ENCODE peak calls at places on chromosomes 16 and 17, in ten cellular contexts. W, H, N, S, B, V, C, R, O and D are unnamed samples.

GRCh38 chr17:57342963-57343589 is 86.8 kb downstream of the MSI2 start:
- DNase-seq in W (no peak), H (no peak), N (no peak), S (no peak), B (no peak), V (no peak), C (no peak), R (no peak), O (no peak), D (no peak)

GRCh38 chr17:34176440-34176839 is 78.6 kb upstream of the CCL2 start:
- DNase-seq in W (no peak), H (no peak), N (no peak), S (no peak), B (no peak), V (no peak), C (no peak), R (no peak), O (no peak), D (no peak)

GRCh38 chr17:30376621-30377452 is 1.9 kb upstream of the CPD start:
- DNase-seq in W (peak), H (no peak), N (peak), S (no peak), B (peak), V (no peak), C (no peak), R (no peak), O (no peak), D (peak)

GRCh38 chr16:17828012-17828411 is 357.3 kb upstream of the XYLT1 start:
- DNase-seq in W (no peak), H (no peak), N (peak), S (no peak), B (peak), V (no peak), C (no peak), R (no peak), O (no peak), D (no peak)

GRCh38 chr16:23182675-23183485 is at the start of gene SCNN1G:
- DNase-seq in W (peak), H (peak), N (no peak), S (no peak), B (no peak), V (no peak), C (no peak), R (no peak), O (peak), D (no peak)

GRCh38 chr17:57727776-57728175 is 17.3 kb downstream of the CCDC182 start:
- DNase-seq in W (no peak), H (no peak), N (no peak), S (no peak), B (no peak), V (no peak), C (no peak), R (no peak), O (no peak), D (no peak)

GRCh38 chr16:9820481-9821246 is 361.6 kb downstream of the GRIN2A start:
- DNase-seq in W (no peak), H (no peak), N (no peak), S (no peak), B (no peak), V (no peak), C (no peak), R (no peak), O (no peak), D (no peak)

GRCh38 chr16:11526921-11527320 is 59.8 kb downstream of the LITAF start:
- DNase-seq in W (no peak), H (no peak), N (no peak), S (no peak), B (no peak), V (no peak), C (no peak), R (no peak), O (no peak), D (no peak)

GRCh38 chr17:40534431-40535189 is 30.7 kb downstream of the CCR7 start:
- DNase-seq in W (no peak), H (no peak), N (peak), S (no peak), B (no peak), V (peak), C (no peak), R (no peak), O (no peak), D (no peak)

GRCh38 chr17:49691086-49691676 is 13.3 kb upstream of the SPOP start:
- DNase-seq in W (no peak), H (no peak), N (no peak), S (no peak), B (no peak), V (peak), C (peak), R (no peak), O (no peak), D (no peak)

DNA sequence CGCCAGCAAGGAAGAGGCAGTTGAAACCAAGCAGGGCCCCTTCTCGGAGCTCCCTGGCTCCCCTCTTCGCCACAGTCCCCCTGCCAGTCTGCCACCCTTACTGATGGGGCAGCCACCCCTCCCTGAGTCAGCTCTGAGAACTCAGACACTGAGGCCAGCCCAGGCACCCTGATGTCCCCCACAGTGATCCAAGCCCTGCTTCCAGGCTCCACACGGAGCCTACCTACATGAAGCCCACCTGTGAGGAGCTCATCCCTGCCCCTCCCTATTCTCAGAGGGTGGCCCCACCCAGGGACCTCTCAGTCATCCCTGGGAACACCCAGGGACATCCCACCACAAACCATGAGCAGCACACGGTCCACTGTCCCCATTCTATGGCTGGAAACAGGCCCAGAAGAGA is 8.9 kb downstream of the CNGB1 start:
- DNase-seq in W (no peak), H (no peak), N (no peak), S (no peak), B (no peak), V (no peak), C (no peak), R (no peak), O (no peak), D (no peak)
- H3K4me3 ChIP-seq in W (no peak), H (no peak), N (no peak), S (no peak), B (no peak), V (no peak), C (no peak), R (no peak), O (no peak), D (no peak)

GRCh38 chr16:70770291-70770967 is 30.5 kb downstream of the VAC14 start:
- DNase-seq in W (no peak), H (no peak), N (peak), S (no peak), B (no peak), V (no peak), C (no peak), R (no peak), O (peak), D (no peak)
- TF ChIP-seq CTCF in W (no peak), H (no peak), N (no peak), S (no peak), B (no peak), V (no peak), C (no peak), R (no peak), O (no peak), D (no peak)

DNA sequence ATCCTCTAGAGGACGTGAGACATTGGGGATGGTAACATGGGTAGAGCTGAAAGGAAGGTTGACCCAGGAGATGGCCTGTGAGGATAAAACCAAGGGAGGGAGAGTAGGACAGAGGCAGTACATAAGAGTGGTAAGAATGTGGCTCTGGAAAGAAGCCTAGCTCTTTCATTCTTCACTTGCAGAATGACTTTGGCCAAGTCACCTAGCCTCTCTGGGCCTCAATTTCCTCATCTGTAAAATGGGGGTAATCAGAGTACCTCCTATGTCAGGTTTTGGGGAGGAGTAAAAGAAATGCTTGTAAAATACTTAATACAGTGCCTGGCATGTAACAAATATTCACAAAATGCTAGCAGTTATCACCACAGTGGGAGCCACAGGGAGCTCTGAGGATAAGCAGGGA is 6.9 kb downstream of the KDM6B start:
- DNase-seq in W (no peak), H (no peak), N (no peak), S (no peak), B (no peak), V (no peak), C (no peak), R (no peak), O (no peak), D (no peak)
- H3K4me3 ChIP-seq in W (no peak), H (no peak), N (peak), S (peak), B (peak), V (peak), C (peak), R (no peak), O (peak), D (peak)

DNA sequence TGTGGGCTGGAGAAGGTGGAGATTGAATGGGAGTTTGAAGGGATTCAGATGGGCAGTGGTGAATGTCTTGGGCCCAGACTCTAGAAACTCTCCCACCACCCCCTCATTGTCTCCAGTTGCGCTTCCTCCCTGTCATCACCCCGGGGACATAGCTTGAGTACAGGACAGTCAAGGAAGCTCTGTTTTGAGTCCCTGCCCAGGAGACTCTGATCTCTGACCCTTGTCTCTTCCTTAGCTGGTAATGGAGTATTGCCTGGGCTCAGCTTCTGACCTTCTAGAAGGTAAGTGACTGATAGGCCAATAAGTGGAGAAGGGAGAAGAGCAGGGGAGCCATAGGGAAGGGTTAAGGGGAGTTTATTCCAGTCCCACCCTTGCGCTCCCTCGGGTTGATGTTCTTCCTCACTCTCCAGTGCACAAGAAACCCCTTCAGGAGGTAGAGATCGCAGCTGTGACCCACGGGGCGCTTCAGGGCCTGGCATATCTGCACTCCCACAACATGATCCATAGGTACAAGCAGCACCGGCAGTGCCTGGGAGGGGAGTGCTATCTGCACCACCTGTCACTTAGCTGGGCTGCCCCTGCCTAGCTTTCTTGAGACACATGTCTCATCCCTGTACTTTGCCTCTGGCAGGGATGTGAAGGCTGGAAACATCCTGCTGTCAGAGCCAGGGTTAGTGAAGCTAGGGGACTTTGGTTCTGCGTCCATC is 5.0 kb downstream of the TAOK2 start:
- DNase-seq in W (no peak), H (no peak), N (no peak), S (no peak), B (no peak), V (no peak), C (no peak), R (no peak), O (no peak), D (no peak)
- TF ChIP-seq CTCF in W (no peak), H (no peak), N (no peak), S (no peak), B (no peak), V (no peak), C (no peak), R (no peak), O (no peak), D (no peak)

DNA sequence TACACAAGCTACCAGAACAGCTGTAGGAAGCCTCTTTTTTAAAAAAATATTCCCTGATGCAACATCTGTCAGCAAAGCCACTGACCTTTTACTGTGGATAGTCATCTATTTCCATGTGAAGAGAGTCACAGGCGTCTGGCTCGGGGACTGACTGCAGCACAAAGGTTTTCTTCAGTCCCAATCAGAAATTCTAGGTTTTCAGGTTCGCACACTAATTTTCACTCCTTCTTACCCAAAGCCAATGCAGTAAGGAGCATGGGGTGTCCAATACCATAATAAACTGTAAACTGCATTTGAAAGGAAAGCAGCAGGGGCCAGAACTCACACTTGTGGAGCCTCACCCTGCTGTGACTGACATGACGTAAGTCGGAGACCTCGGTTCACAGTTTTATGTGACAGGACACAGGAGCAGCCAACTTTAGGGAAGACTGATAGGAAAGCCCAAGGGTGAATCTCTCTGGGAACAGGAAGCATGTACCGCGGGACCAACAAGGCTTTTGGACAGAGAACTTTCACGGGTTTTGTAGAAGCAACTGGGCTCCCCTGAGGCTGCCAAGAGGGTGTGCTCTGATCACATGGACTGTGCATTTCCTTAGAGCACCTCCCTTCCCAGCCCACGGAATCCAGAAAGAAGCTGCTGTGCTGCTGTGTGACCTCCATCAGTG is 9.1 kb upstream of the TMEM100 start:
- DNase-seq in W (peak), H (peak), N (no peak), S (no peak), B (no peak), V (peak), C (peak), R (no peak), O (no peak), D (no peak)
- H3K4me3 ChIP-seq in W (no peak), H (peak), N (no peak), S (no peak), B (no peak), V (peak), C (no peak), R (no peak), O (no peak), D (no peak)

GRCh38 chr17:68318103-68318991 is 27.1 kb downstream of the ARSG start:
- DNase-seq in W (peak), H (no peak), N (peak), S (peak), B (no peak), V (no peak), C (no peak), R (peak), O (no peak), D (no peak)
- TF ChIP-seq CTCF in W (no peak), H (no peak), N (no peak), S (no peak), B (no peak), V (no peak), C (no peak), R (no peak), O (no peak), D (no peak)

GRCh38 chr16:70523621-70524405 is at the start of gene SF3B3:
- DNase-seq in W (peak), H (no peak), N (peak), S (no peak), B (no peak), V (peak), C (peak), R (peak), O (peak), D (no peak)

GRCh38 chr16:70523013-70523620 is at the start of gene COG4:
- DNase-seq in W (peak), H (peak), N (peak), S (peak), B (no peak), V (peak), C (peak), R (peak), O (peak), D (no peak)

GRCh38 chr16:70529051-70529777 is 5.6 kb downstream of the SF3B3 start:
- DNase-seq in W (no peak), H (no peak), N (peak), S (peak), B (no peak), V (no peak), C (no peak), R (peak), O (no peak), D (no peak)

GRCh38 chr16:70527315-70527996 is 3.8 kb downstream of the SF3B3 start:
- DNase-seq in W (no peak), H (no peak), N (no peak), S (no peak), B (no peak), V (no peak), C (no peak), R (no peak), O (no peak), D (no peak)

GRCh38 chr16:70526403-70526802 is 2.8 kb downstream of the SF3B3 start:
- DNase-seq in W (no peak), H (no peak), N (no peak), S (no peak), B (no peak), V (no peak), C (no peak), R (no peak), O (no peak), D (no peak)
- H3K4me3 ChIP-seq in W (no peak), H (no peak), N (no peak), S (no peak), B (no peak), V (no peak), C (no peak), R (no peak), O (no peak), D (no peak)

GRCh38 chr17:20084621-20085282 is 75.6 kb downstream of the SPECC1 start:
- DNase-seq in W (no peak), H (no peak), N (no peak), S (no peak), B (no peak), V (no peak), C (no peak), R (no peak), O (no peak), D (no peak)

GRCh38 chr17:20083460-20083859 is 74.3 kb downstream of the SPECC1 start:
- DNase-seq in W (no peak), H (no peak), N (no peak), S (no peak), B (no peak), V (no peak), C (no peak), R (peak), O (no peak), D (no peak)

GRCh38 chr17:20087538-20088250 is 78.5 kb downstream of the SPECC1 start:
- DNase-seq in W (no peak), H (no peak), N (no peak), S (no peak), B (no peak), V (no peak), C (no peak), R (no peak), O (no peak), D (no peak)

GRCh38 chr17:20086416-20087074 is 77.4 kb downstream of the SPECC1 start:
- DNase-seq in W (no peak), H (no peak), N (no peak), S (no peak), B (no peak), V (no peak), C (no peak), R (no peak), O (no peak), D (no peak)

GRCh38 chr17:20085283-20085875 is 76.2 kb downstream of the SPECC1 start:
- DNase-seq in W (no peak), H (no peak), N (no peak), S (no peak), B (no peak), V (no peak), C (no peak), R (no peak), O (no peak), D (no peak)
- TF ChIP-seq CTCF in W (no peak), H (no peak), N (no peak), S (no peak), B (no peak), V (no peak), C (no peak), R (no peak), O (no peak), D (no peak)

GRCh38 chr17:64775701-64776570 is 113.8 kb upstream of the SMURF2 start:
- DNase-seq in W (no peak), H (no peak), N (no peak), S (no peak), B (no peak), V (no peak), C (no peak), R (no peak), O (no peak), D (no peak)

GRCh38 chr17:64778102-64778366 is 115.9 kb upstream of the SMURF2 start:
- DNase-seq in W (no peak), H (no peak), N (no peak), S (no peak), B (no peak), V (no peak), C (no peak), R (no peak), O (no peak), D (no peak)

GRCh38 chr17:64778367-64779290 is 116.5 kb upstream of the SMURF2 start:
- DNase-seq in W (peak), H (no peak), N (no peak), S (no peak), B (no peak), V (peak), C (no peak), R (peak), O (peak), D (no peak)

GRCh38 chr17:64779344-64780095 is 117.4 kb upstream of the SMURF2 start:
- DNase-seq in W (peak), H (no peak), N (no peak), S (no peak), B (no peak), V (no peak), C (no peak), R (peak), O (peak), D (no peak)

GRCh38 chr17:64777413-64778101 is 115.5 kb upstream of the SMURF2 start:
- DNase-seq in W (peak), H (peak), N (no peak), S (no peak), B (no peak), V (peak), C (no peak), R (no peak), O (peak), D (no peak)
- H3K4me3 ChIP-seq in W (no peak), H (peak), N (no peak), S (no peak), B (no peak), V (peak), C (peak), R (no peak), O (peak), D (no peak)